ENCODE peak calls at places on chromosomes 4 and X, in five cellular contexts. X is upper lobe of right lung, S is cardiac muscle cell, R is neural progenitor cell, L is HCT116. D is an unnamed sample.

GRCh38 chr4:118972167-118972566 is 83.5 kb downstream of the SYNPO2 start:
- DNase-seq in L (no peak), R (peak), X (no peak), S (no peak), D (no peak)

GRCh38 chr4:16890651-16891050 is 7.8 kb downstream of the LDB2 start:
- DNase-seq in R (no peak), S (no peak), L (no peak), X (no peak), D (no peak)

GRCh38 chr4:86718152-86718551 is 124.0 kb downstream of the PTPN13 start:
- DNase-seq in L (no peak), X (no peak), R (no peak), S (no peak), D (no peak)

GRCh38 chr4:26083987-26084386 is 170.0 kb downstream of the SMIM20 start:
- DNase-seq in S (peak), X (no peak), L (peak), R (no peak), D (peak)

GRCh38 chr4:118927976-118928375 is 39.3 kb downstream of the SYNPO2 start:
- DNase-seq in S (peak), R (no peak), X (no peak), L (no peak), D (no peak)

GRCh38 chr4:138736362-138736761 is 279.2 kb upstream of the NOCT start:
- DNase-seq in S (peak), L (no peak), X (no peak), R (no peak), D (peak)

GRCh38 chr4:167359711-167360110 is 125.4 kb upstream of the SPOCK3 start:
- DNase-seq in S (no peak), X (no peak), R (peak), L (no peak), D (no peak)

GRCh38 chr4:65893311-65893710 is 223.0 kb upstream of the EPHA5 start:
- DNase-seq in L (no peak), R (no peak), S (no peak), X (no peak), D (no peak)

GRCh38 chrX:154505726-154506125 is 10.3 kb downstream of the FAM3A start:
- DNase-seq in S (peak), L (no peak), R (no peak), X (no peak), D (no peak)

GRCh38 chr4:105145059-105145912 is 1.4 kb upstream of the TET2 start:
- DNase-seq in R (no peak), L (no peak), S (no peak), X (no peak), D (peak)

GRCh38 chr4:83340692-83341343 is 6.2 kb upstream of the HPSE start:
- DNase-seq in L (no peak), X (no peak), R (no peak), S (no peak), D (no peak)

GRCh38 chr4:112633477-112634235 is 3.1 kb downstream of the ZGRF1 start:
- DNase-seq in R (peak), X (no peak), L (peak), S (peak), D (peak)

GRCh38 chr4:102501176-102501634 is at the start of gene NFKB1:
- DNase-seq in L (no peak), S (peak), X (peak), R (peak), D (peak)

GRCh38 chr4:122003335-122003734 is 51.5 kb upstream of the TRPC3 start:
- DNase-seq in L (peak), X (no peak), S (peak), R (peak), D (peak)

GRCh38 chr4:143721317-143721716 is 20.8 kb upstream of the FREM3 start:
- DNase-seq in R (no peak), S (no peak), X (no peak), L (no peak), D (no peak)

GRCh38 chr4:3879681-3880594 is 113.8 kb downstream of the ADRA2C start:
- DNase-seq in L (no peak), X (peak), R (no peak), S (no peak), D (no peak)

GRCh38 chr4:72375050-72375736 is 193.8 kb downstream of the ADAMTS3 start:
- DNase-seq in R (no peak), X (no peak), L (no peak), S (peak), D (peak)

GRCh38 chr4:53935780-53936179 is 128.6 kb downstream of the CHIC2 start:
- DNase-seq in X (no peak), R (no peak), S (peak), L (no peak), D (no peak)

GRCh38 chr4:72295966-72296557 is 264.3 kb downstream of the NPFFR2 start:
- DNase-seq in S (peak), X (no peak), L (peak), R (peak), D (peak)

GRCh38 chr4:8861576-8862279 is 9.9 kb downstream of the HMX1 start:
- DNase-seq in R (peak), S (no peak), L (no peak), X (no peak), D (no peak)

GRCh38 chr4:139092271-139092670 is 76.7 kb downstream of the NOCT start:
- DNase-seq in X (no peak), S (no peak), L (no peak), R (no peak), D (no peak)

GRCh38 chr4:112895785-112896184 is 153.7 kb upstream of the ANK2 start:
- DNase-seq in X (no peak), L (no peak), S (no peak), R (peak), D (no peak)

DNA sequence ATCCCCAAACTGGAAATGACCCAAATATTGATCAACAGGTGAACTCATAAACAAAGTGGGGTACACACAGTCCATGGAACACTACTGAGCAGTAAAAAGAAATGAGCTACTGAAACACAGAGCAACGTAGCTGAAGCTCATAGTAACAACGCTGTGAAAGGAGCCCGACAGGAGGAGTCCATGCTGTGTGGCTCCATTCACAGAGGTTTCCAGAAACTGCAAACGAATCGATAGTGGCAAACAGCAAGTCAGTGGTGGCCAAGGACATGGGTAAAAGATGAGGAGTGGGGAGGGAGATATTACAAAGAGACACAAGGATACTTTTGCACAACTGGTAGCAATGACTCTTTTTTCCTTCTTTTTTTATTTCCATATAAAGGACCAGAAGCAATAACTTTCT is 90.4 kb downstream of the HAUS3 start:
- DNase-seq in S (no peak), R (no peak), X (no peak), L (no peak), D (no peak)
- TF ChIP-seq CTCF in S (no peak), R (no peak), X (no peak), L (no peak), D (no peak)

GRCh38 chr4:123546661-123547060 is 150.1 kb downstream of the SPRY1 start:
- DNase-seq in R (no peak), X (no peak), L (no peak), S (no peak), D (no peak)
- H3K27ac ChIP-seq in R (no peak), X (peak), L (no peak), S (no peak), D (peak)

GRCh38 chrX:138740361-138740760 is 28.8 kb upstream of the FGF13 start:
- DNase-seq in R (no peak), X (no peak), L (no peak), S (no peak), D (no peak)
- TF ChIP-seq CTCF in R (no peak), X (no peak), L (no peak), S (no peak), D (no peak)

DNA sequence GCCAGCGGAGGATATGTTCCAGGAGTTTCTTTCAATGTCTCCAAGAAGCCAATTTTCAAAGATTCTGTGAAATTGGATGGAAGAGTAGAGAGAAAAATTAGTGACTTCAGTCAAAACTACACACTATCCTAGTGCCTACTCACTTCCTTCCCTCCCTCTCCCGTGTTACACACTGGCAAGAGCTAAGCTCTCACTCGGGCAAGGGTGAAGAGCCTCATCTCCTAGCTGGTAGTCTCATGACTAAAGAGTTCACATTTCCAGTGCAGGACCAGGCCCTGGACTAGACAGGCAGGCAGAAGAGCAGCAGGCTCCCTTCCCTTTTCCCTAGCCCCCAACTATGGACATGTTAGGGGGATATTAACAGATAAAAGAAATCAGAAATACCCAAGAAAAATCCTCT is 30.0 kb downstream of the ZDHHC9 start:
- DNase-seq in L (no peak), X (no peak), S (no peak), R (no peak), D (no peak)
- H3K27ac ChIP-seq in L (no peak), X (no peak), S (no peak), R (no peak), D (no peak)

GRCh38 chr4:36414248-36414647 is 132.8 kb downstream of the DTHD1 start:
- DNase-seq in X (no peak), S (no peak), R (no peak), L (no peak), D (peak)
- TF ChIP-seq CTCF in X (peak), S (no peak), R (peak), L (peak), D (peak)

D was measured in RWPE1.